ENCODE peak calls at places on chromosome 5, in six cellular contexts. One of them, this sample, is unnamed.

GRCh38 chr5:161895510-161895909 is 47.6 kb downstream of the GABRA1 start:
- DNase-seq in activated CD4-positive, alpha-beta T cell treated with anti-CD3 and anti-CD28 coated beads for 48 hours: no peak
- DNase-seq in substantia nigra: no peak
- DNase-seq in K562: no peak
- DNase-seq in Kasumi-1: no peak
- DNase-seq in NCI-H69: no peak
- DNase-seq in this sample: no peak

GRCh38 chr5:75513841-75514240 is 2.1 kb downstream of the POLK start:
- DNase-seq in substantia nigra: no peak
- DNase-seq in activated CD4-positive, alpha-beta T cell treated with anti-CD3 and anti-CD28 coated beads for 48 hours: no peak
- DNase-seq in NCI-H69: no peak
- DNase-seq in Kasumi-1: no peak
- DNase-seq in K562: no peak
- DNase-seq in this sample: no peak

GRCh38 chr5:172903790-172904189 is 55.4 kb upstream of the RPL26L1 start:
- DNase-seq in NCI-H69: peak
- DNase-seq in activated CD4-positive, alpha-beta T cell treated with anti-CD3 and anti-CD28 coated beads for 48 hours: no peak
- DNase-seq in K562: no peak
- DNase-seq in substantia nigra: no peak
- DNase-seq in Kasumi-1: no peak
- DNase-seq in this sample: peak

GRCh38 chr5:93586948-93587918 is 4.2 kb downstream of the NR2F1 start:
- DNase-seq in K562: no peak
- DNase-seq in activated CD4-positive, alpha-beta T cell treated with anti-CD3 and anti-CD28 coated beads for 48 hours: no peak
- DNase-seq in substantia nigra: no peak
- DNase-seq in Kasumi-1: no peak
- DNase-seq in NCI-H69: no peak
- DNase-seq in this sample: no peak

GRCh38 chr5:147633173-147633572 is 123.3 kb upstream of the DPYSL3 start:
- DNase-seq in K562: no peak
- DNase-seq in substantia nigra: no peak
- DNase-seq in Kasumi-1: no peak
- DNase-seq in activated CD4-positive, alpha-beta T cell treated with anti-CD3 and anti-CD28 coated beads for 48 hours: no peak
- DNase-seq in NCI-H69: no peak
- DNase-seq in this sample: no peak

GRCh38 chr5:3734621-3735020 is 139.0 kb downstream of the IRX1 start:
- DNase-seq in substantia nigra: no peak
- DNase-seq in activated CD4-positive, alpha-beta T cell treated with anti-CD3 and anti-CD28 coated beads for 48 hours: no peak
- DNase-seq in NCI-H69: no peak
- DNase-seq in Kasumi-1: no peak
- DNase-seq in K562: no peak
- DNase-seq in this sample: no peak

GRCh38 chr5:122120493-122120892 is 8.9 kb upstream of the ZNF474 start:
- DNase-seq in NCI-H69: no peak
- DNase-seq in K562: no peak
- DNase-seq in substantia nigra: no peak
- DNase-seq in Kasumi-1: no peak
- DNase-seq in activated CD4-positive, alpha-beta T cell treated with anti-CD3 and anti-CD28 coated beads for 48 hours: no peak
- DNase-seq in this sample: no peak

GRCh38 chr5:59065551-59065950 is 482.7 kb downstream of the RAB3C start:
- DNase-seq in activated CD4-positive, alpha-beta T cell treated with anti-CD3 and anti-CD28 coated beads for 48 hours: no peak
- DNase-seq in K562: no peak
- DNase-seq in substantia nigra: no peak
- DNase-seq in NCI-H69: no peak
- DNase-seq in Kasumi-1: no peak
- DNase-seq in this sample: no peak

GRCh38 chr5:159316519-159317383 is 13.5 kb downstream of the IL12B start:
- DNase-seq in substantia nigra: no peak
- DNase-seq in Kasumi-1: peak
- DNase-seq in activated CD4-positive, alpha-beta T cell treated with anti-CD3 and anti-CD28 coated beads for 48 hours: peak
- DNase-seq in NCI-H69: peak
- DNase-seq in K562: peak
- DNase-seq in this sample: no peak

GRCh38 chr5:107457138-107457537 is 213.6 kb downstream of the EFNA5 start:
- DNase-seq in substantia nigra: no peak
- DNase-seq in NCI-H69: peak
- DNase-seq in activated CD4-positive, alpha-beta T cell treated with anti-CD3 and anti-CD28 coated beads for 48 hours: no peak
- DNase-seq in Kasumi-1: no peak
- DNase-seq in K562: no peak
- DNase-seq in this sample: no peak

GRCh38 chr5:143010335-143010734 is 240.2 kb downstream of the ARHGAP26 start:
- DNase-seq in NCI-H69: peak
- DNase-seq in Kasumi-1: no peak
- DNase-seq in activated CD4-positive, alpha-beta T cell treated with anti-CD3 and anti-CD28 coated beads for 48 hours: no peak
- DNase-seq in substantia nigra: no peak
- DNase-seq in K562: no peak
- DNase-seq in this sample: no peak

GRCh38 chr5:143170104-143170503 is 233.4 kb downstream of the NR3C1 start:
- DNase-seq in activated CD4-positive, alpha-beta T cell treated with anti-CD3 and anti-CD28 coated beads for 48 hours: no peak
- DNase-seq in substantia nigra: no peak
- DNase-seq in NCI-H69: no peak
- DNase-seq in Kasumi-1: no peak
- DNase-seq in K562: no peak
- DNase-seq in this sample: no peak

GRCh38 chr5:114010362-114010761 is 351.5 kb upstream of the KCNN2 start:
- DNase-seq in substantia nigra: no peak
- DNase-seq in K562: no peak
- DNase-seq in Kasumi-1: no peak
- DNase-seq in NCI-H69: no peak
- DNase-seq in activated CD4-positive, alpha-beta T cell treated with anti-CD3 and anti-CD28 coated beads for 48 hours: no peak
- DNase-seq in this sample: no peak

GRCh38 chr5:163677092-163677491 is 171.7 kb downstream of the MAT2B start:
- DNase-seq in activated CD4-positive, alpha-beta T cell treated with anti-CD3 and anti-CD28 coated beads for 48 hours: no peak
- DNase-seq in substantia nigra: no peak
- DNase-seq in K562: no peak
- DNase-seq in Kasumi-1: no peak
- DNase-seq in NCI-H69: no peak
- DNase-seq in this sample: no peak

GRCh38 chr5:30413540-30413939 is 779.9 kb upstream of the CDH6 start:
- DNase-seq in Kasumi-1: peak
- DNase-seq in NCI-H69: no peak
- DNase-seq in substantia nigra: no peak
- DNase-seq in activated CD4-positive, alpha-beta T cell treated with anti-CD3 and anti-CD28 coated beads for 48 hours: no peak
- DNase-seq in K562: no peak
- DNase-seq in this sample: no peak

GRCh38 chr5:61933787-61934626 is 372.0 kb upstream of the KIF2A start:
- DNase-seq in NCI-H69: peak
- DNase-seq in K562: peak
- DNase-seq in Kasumi-1: peak
- DNase-seq in activated CD4-positive, alpha-beta T cell treated with anti-CD3 and anti-CD28 coated beads for 48 hours: peak
- DNase-seq in substantia nigra: peak
- DNase-seq in this sample: no peak

GRCh38 chr5:4563400-4563799 is 576.7 kb upstream of the ADAMTS16 start:
- DNase-seq in substantia nigra: no peak
- DNase-seq in Kasumi-1: no peak
- DNase-seq in K562: no peak
- DNase-seq in activated CD4-positive, alpha-beta T cell treated with anti-CD3 and anti-CD28 coated beads for 48 hours: no peak
- DNase-seq in NCI-H69: no peak
- DNase-seq in this sample: no peak

GRCh38 chr5:131160134-131160533 is 4.9 kb downstream of the HINT1 start:
- DNase-seq in Kasumi-1: no peak
- DNase-seq in activated CD4-positive, alpha-beta T cell treated with anti-CD3 and anti-CD28 coated beads for 48 hours: no peak
- DNase-seq in NCI-H69: no peak
- DNase-seq in substantia nigra: no peak
- DNase-seq in K562: no peak
- DNase-seq in this sample: no peak

GRCh38 chr5:127987354-127988148 is 96.0 kb upstream of the SLC12A2 start:
- DNase-seq in activated CD4-positive, alpha-beta T cell treated with anti-CD3 and anti-CD28 coated beads for 48 hours: no peak
- DNase-seq in K562: no peak
- DNase-seq in Kasumi-1: no peak
- DNase-seq in substantia nigra: no peak
- DNase-seq in NCI-H69: peak
- DNase-seq in this sample: no peak

GRCh38 chr5:179312557-179313235 is 32.6 kb downstream of the ADAMTS2 start:
- DNase-seq in Kasumi-1: no peak
- DNase-seq in activated CD4-positive, alpha-beta T cell treated with anti-CD3 and anti-CD28 coated beads for 48 hours: no peak
- DNase-seq in NCI-H69: no peak
- DNase-seq in substantia nigra: no peak
- DNase-seq in K562: no peak
- DNase-seq in this sample: no peak

GRCh38 chr5:38305148-38305547 is 46.8 kb downstream of the EGFLAM start:
- DNase-seq in substantia nigra: no peak
- DNase-seq in NCI-H69: no peak
- DNase-seq in Kasumi-1: no peak
- DNase-seq in K562: no peak
- DNase-seq in activated CD4-positive, alpha-beta T cell treated with anti-CD3 and anti-CD28 coated beads for 48 hours: no peak
- DNase-seq in this sample: peak

GRCh38 chr5:86979801-86980510 is 287.7 kb upstream of the RASA1 start:
- DNase-seq in activated CD4-positive, alpha-beta T cell treated with anti-CD3 and anti-CD28 coated beads for 48 hours: no peak
- DNase-seq in substantia nigra: no peak
- DNase-seq in NCI-H69: no peak
- DNase-seq in Kasumi-1: peak
- DNase-seq in K562: no peak
- DNase-seq in this sample: no peak

GRCh38 chr5:107805819-107806218 is 135.1 kb upstream of the EFNA5 start:
- DNase-seq in Kasumi-1: no peak
- DNase-seq in NCI-H69: peak
- DNase-seq in substantia nigra: no peak
- DNase-seq in K562: no peak
- DNase-seq in activated CD4-positive, alpha-beta T cell treated with anti-CD3 and anti-CD28 coated beads for 48 hours: no peak
- DNase-seq in this sample: no peak

GRCh38 chr5:134647750-134648424 is 698 bp upstream of the SEC24A start:
- DNase-seq in substantia nigra: no peak
- DNase-seq in K562: peak
- DNase-seq in activated CD4-positive, alpha-beta T cell treated with anti-CD3 and anti-CD28 coated beads for 48 hours: peak
- DNase-seq in NCI-H69: peak
- DNase-seq in Kasumi-1: peak
- DNase-seq in this sample: no peak

GRCh38 chr5:40691894-40692293 is 12.2 kb downstream of the PTGER4 start:
- DNase-seq in Kasumi-1: no peak
- DNase-seq in activated CD4-positive, alpha-beta T cell treated with anti-CD3 and anti-CD28 coated beads for 48 hours: no peak
- DNase-seq in K562: no peak
- DNase-seq in NCI-H69: no peak
- DNase-seq in substantia nigra: no peak
- DNase-seq in this sample: no peak

GRCh38 chr5:87061046-87061445 is 206.6 kb upstream of the RASA1 start:
- DNase-seq in substantia nigra: no peak
- DNase-seq in Kasumi-1: no peak
- DNase-seq in K562: no peak
- DNase-seq in NCI-H69: no peak
- DNase-seq in activated CD4-positive, alpha-beta T cell treated with anti-CD3 and anti-CD28 coated beads for 48 hours: no peak
- DNase-seq in this sample: no peak

GRCh38 chr5:151082274-151082902 is 1.6 kb upstream of the TNIP1 start:
- DNase-seq in Kasumi-1: peak
- DNase-seq in activated CD4-positive, alpha-beta T cell treated with anti-CD3 and anti-CD28 coated beads for 48 hours: no peak
- DNase-seq in K562: peak
- DNase-seq in NCI-H69: no peak
- DNase-seq in substantia nigra: no peak
- DNase-seq in this sample: no peak

GRCh38 chr5:96187309-96188027 is 225.8 kb upstream of the ELL2 start:
- DNase-seq in NCI-H69: no peak
- DNase-seq in Kasumi-1: no peak
- DNase-seq in substantia nigra: no peak
- DNase-seq in activated CD4-positive, alpha-beta T cell treated with anti-CD3 and anti-CD28 coated beads for 48 hours: no peak
- DNase-seq in K562: no peak
- DNase-seq in this sample: no peak

GRCh38 chr5:170907758-170908157 is 45.9 kb downstream of the RANBP17 start:
- DNase-seq in Kasumi-1: no peak
- DNase-seq in activated CD4-positive, alpha-beta T cell treated with anti-CD3 and anti-CD28 coated beads for 48 hours: no peak
- DNase-seq in K562: no peak
- DNase-seq in NCI-H69: no peak
- DNase-seq in substantia nigra: no peak
- DNase-seq in this sample: no peak

GRCh38 chr5:181221792-181222629 is 1.1 kb upstream of the TRIM41 start:
- DNase-seq in Kasumi-1: no peak
- DNase-seq in activated CD4-positive, alpha-beta T cell treated with anti-CD3 and anti-CD28 coated beads for 48 hours: peak
- DNase-seq in NCI-H69: no peak
- DNase-seq in substantia nigra: no peak
- DNase-seq in K562: peak
- DNase-seq in this sample: peak

GRCh38 chr5:83472508-83473343 is 1.2 kb downstream of the VCAN start:
- DNase-seq in substantia nigra: peak
- DNase-seq in K562: peak
- DNase-seq in activated CD4-positive, alpha-beta T cell treated with anti-CD3 and anti-CD28 coated beads for 48 hours: peak
- DNase-seq in Kasumi-1: peak
- DNase-seq in NCI-H69: peak
- DNase-seq in this sample: peak